ENCODE peak calls at places on chromosome 5, in ten cellular contexts. U is WERI-Rb-1; O is left ventricle myocardium inferior; Y is psoas muscle; V is adrenal gland; I is esophagus muscularis mucosa; R is right atrium auricular region; H is Peyer's patch; B is foreskin keratinocyte; D is CD4-positive, alpha-beta T cell. K is an unnamed sample.

GRCh38 chr5:80141147-80141671 is 106.1 kb downstream of the THBS4 start:
- DNase-seq in U (peak; percentile 66), O (peak; percentile 89), Y (peak; percentile 94), V (peak; percentile 92), I (peak; percentile 94), R (peak; percentile 92), H (peak; percentile 72), B (no peak), D (no peak), K (peak; percentile 82)

GRCh38 chr5:14699807-14700400 is 35.4 kb downstream of the OTULIN start:
- DNase-seq in U (no peak), O (no peak), Y (no peak), V (no peak), I (no peak), R (no peak), H (no peak), B (no peak), D (no peak), K (no peak)

GRCh38 chr5:21236104-21236503 is 1248.1 kb upstream of the CDH18 start:
- DNase-seq in U (no peak), O (no peak), Y (no peak), V (no peak), I (no peak), R (no peak), H (no peak), B (peak; percentile 16), D (no peak), K (no peak)

GRCh38 chr5:52504584-52505240 is 283.0 kb upstream of the ITGA1 start:
- DNase-seq in U (no peak), O (no peak), Y (no peak), V (no peak), I (no peak), R (no peak), H (no peak), B (no peak), D (no peak), K (no peak)

GRCh38 chr5:151005975-151006576 is 14.3 kb upstream of the GPX3 start:
- DNase-seq in U (no peak), O (peak; percentile 87), Y (peak; percentile 93), V (peak; percentile 67), I (peak; percentile 98), R (peak; percentile 96), H (peak; percentile 89), B (no peak), D (no peak), K (no peak)

GRCh38 chr5:4676934-4677333 is 463.2 kb upstream of the ADAMTS16 start:
- DNase-seq in U (no peak), O (no peak), Y (no peak), V (no peak), I (no peak), R (no peak), H (no peak), B (no peak), D (no peak), K (no peak)

GRCh38 chr5:42943931-42944631 is 96.0 kb downstream of the ANXA2R start:
- DNase-seq in U (no peak), O (no peak), Y (no peak), V (no peak), I (no peak), R (no peak), H (no peak), B (no peak), D (no peak), K (peak; percentile 77)

GRCh38 chr5:177403826-177404640 is 3.6 kb upstream of the PFN3 start:
- DNase-seq in U (peak; percentile 76), O (peak; percentile 86), Y (peak; percentile 93), V (peak; percentile 86), I (peak; percentile 94), R (peak; percentile 86), H (peak; percentile 95), B (no peak), D (peak; percentile 77), K (peak; percentile 85)

GRCh38 chr5:81753429-81753828 is 2.5 kb upstream of the SSBP2 start:
- DNase-seq in U (no peak), O (no peak), Y (no peak), V (no peak), I (no peak), R (no peak), H (no peak), B (no peak), D (no peak), K (no peak)

GRCh38 chr5:81751009-81751835 is at the start of gene SSBP2:
- DNase-seq in U (peak; percentile 99), O (peak; percentile 100), Y (peak; percentile 100), V (peak; percentile 100), I (peak; percentile 100), R (peak; percentile 99), H (peak; percentile 99), B (peak; percentile 92), D (peak; percentile 99), K (peak; percentile 100)

GRCh38 chr5:81754621-81755020 is 3.7 kb upstream of the SSBP2 start:
- DNase-seq in U (no peak), O (no peak), Y (no peak), V (no peak), I (no peak), R (no peak), H (no peak), B (no peak), D (no peak), K (no peak)

GRCh38 chr5:81751836-81752643 is 1.1 kb upstream of the SSBP2 start:
- DNase-seq in U (peak; percentile 34), O (no peak), Y (no peak), V (peak; percentile 47), I (no peak), R (no peak), H (no peak), B (no peak), D (peak; percentile 6), K (no peak)

DNA sequence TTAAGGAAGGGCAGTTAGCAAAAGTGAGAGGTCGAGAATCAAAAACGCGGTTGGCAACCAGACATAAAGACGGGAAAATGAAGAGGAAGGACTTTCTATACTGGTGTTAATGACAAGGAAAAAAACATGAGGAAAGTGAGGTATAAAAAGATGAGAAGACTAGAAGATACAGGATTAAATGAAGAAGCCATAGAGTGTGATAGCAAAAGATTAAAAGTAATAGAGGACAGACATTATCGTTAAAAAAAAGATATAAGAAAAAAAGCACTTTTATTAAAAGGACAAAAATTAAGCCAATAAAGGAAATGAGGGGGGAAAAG is 1.7 kb upstream of the SSBP2 start:
- DNase-seq in U (no peak), O (no peak), Y (no peak), V (no peak), I (no peak), R (no peak), H (no peak), B (no peak), D (no peak), K (no peak)
- H3K27ac ChIP-seq in U (no peak overlapping the region), O (peak overlapping the region; percentile 100), Y (peak overlapping the region; percentile 95), V (no peak overlapping the region), I (peak overlapping the region; percentile 99), R (peak overlapping the region; percentile 99), H (no peak overlapping the region), B (no peak overlapping the region), D (no peak overlapping the region), K (no peak overlapping the region)

GRCh38 chr5:73228052-73228451 is 55.1 kb downstream of the TMEM174 start:
- DNase-seq in U (no peak), O (no peak), Y (no peak), V (no peak), I (peak; percentile 53), R (no peak), H (no peak), B (no peak), D (no peak), K (no peak)
- H3K27me3 ChIP-seq in U (no peaks in the 10 kb centered on the region), O (peaks cover 100% of the 10 kb centered on the region), Y (peaks cover 9% of the 10 kb centered on the region), V (peaks cover 36% of the 10 kb centered on the region), I (no peaks in the 10 kb centered on the region), R (peaks cover 32% of the 10 kb centered on the region), H (no peaks in the 10 kb centered on the region), B (no peaks in the 10 kb centered on the region), D (peaks cover 79% of the 10 kb centered on the region), K (peaks cover 87% of the 10 kb centered on the region)

DNA sequence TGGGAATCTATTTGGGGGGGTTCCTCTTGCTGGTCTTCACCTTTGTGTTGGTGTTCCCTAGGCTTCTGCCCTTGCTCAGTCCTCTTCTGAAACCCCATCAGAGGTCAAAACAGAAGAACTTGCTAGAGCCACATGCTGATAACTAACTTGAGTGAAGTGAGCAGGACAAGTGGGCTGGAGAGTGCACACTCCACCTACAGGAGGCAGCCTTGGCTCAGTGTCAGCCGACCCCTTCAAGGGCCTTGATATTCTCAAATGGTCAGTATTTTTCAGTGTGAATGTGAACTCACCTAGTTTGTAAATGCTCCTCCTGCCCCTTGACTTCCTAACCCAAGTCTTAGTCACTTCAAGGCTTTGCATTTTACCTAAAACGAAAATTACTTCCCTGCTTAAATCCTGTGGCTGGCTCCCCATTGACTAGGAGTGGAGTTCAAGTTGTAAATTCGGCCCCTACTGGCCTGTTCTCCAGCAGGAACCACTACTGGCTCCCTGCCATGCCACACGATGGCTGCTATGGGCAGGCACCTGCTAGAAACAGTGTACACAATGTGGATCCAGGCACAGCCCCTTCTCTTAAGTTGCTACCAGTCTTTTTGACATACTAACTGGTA is 3.6 kb upstream of the SLC1A3 start:
- DNase-seq in U (no peak), O (peak; percentile 38), Y (no peak), V (no peak), I (no peak), R (no peak), H (no peak), B (no peak), D (no peak), K (peak; percentile 86)
- TF ChIP-seq CTCF in U (peak; percentile 63), O (no peak), Y (no peak), V (no peak), I (no peak), R (no peak), H (no peak), B (no peak), D (no peak), K (peak; percentile 89)

GRCh38 chr5:173792781-173793547 is 95.2 kb upstream of the CPEB4 start:
- DNase-seq in U (no peak), O (no peak), Y (no peak), V (no peak), I (no peak), R (no peak), H (no peak), B (no peak), D (no peak), K (no peak)

GRCh38 chr5:173789031-173789920 is 98.9 kb upstream of the CPEB4 start:
- DNase-seq in U (no peak), O (no peak), Y (no peak), V (peak; percentile 88), I (no peak), R (no peak), H (peak; percentile 83), B (no peak), D (no peak), K (no peak)

GRCh38 chr5:173791878-173792277 is 96.3 kb upstream of the CPEB4 start:
- DNase-seq in U (no peak), O (no peak), Y (no peak), V (no peak), I (no peak), R (no peak), H (no peak), B (no peak), D (no peak), K (no peak)

GRCh38 chr5:173790836-173791546 is 97.2 kb upstream of the CPEB4 start:
- DNase-seq in U (no peak), O (no peak), Y (no peak), V (no peak), I (no peak), R (no peak), H (no peak), B (no peak), D (no peak), K (no peak)

GRCh38 chr5:173790177-173790719 is 97.9 kb upstream of the CPEB4 start:
- DNase-seq in U (no peak), O (no peak), Y (no peak), V (no peak), I (no peak), R (no peak), H (no peak), B (no peak), D (no peak), K (no peak)
- H3K27ac ChIP-seq in U (no peak overlapping the region), O (no peak overlapping the region), Y (no peak overlapping the region), V (peak overlapping the region; percentile 63), I (no peak overlapping the region), R (no peak overlapping the region), H (peak overlapping the region; percentile 51), B (no peak overlapping the region), D (no peak overlapping the region), K (no peak overlapping the region)

K was measured in endodermal cell.